ENCODE peak calls at places on chromosomes 16 and 17, in six cellular contexts. D is esophagus squamous epithelium; K is CD8-positive, alpha-beta T cell; I is testis; V is endodermal cell; T is body of pancreas. R is an unnamed sample.

GRCh38 chr16:67150058-67150832 is 553 bp downstream of the B3GNT9 start:
- DNase-seq in K (no peak), I (peak; percentile 72), T (no peak), D (no peak), V (peak; percentile 93), R (no peak)

GRCh38 chr16:68272501-68273209 is 8.3 kb downstream of the SLC7A6 start:
- DNase-seq in K (no peak), D (no peak), V (peak; percentile 63), T (peak; percentile 32), I (no peak), R (no peak)

GRCh38 chr16:57507414-57508083 is 21.3 kb upstream of the DOK4 start:
- DNase-seq in I (no peak), V (no peak), K (no peak), T (no peak), D (no peak), R (no peak)

GRCh38 chr17:19317359-19318095 is 45.0 kb downstream of the B9D1 start:
- DNase-seq in V (peak; percentile 99), I (peak; percentile 96), T (peak; percentile 63), D (no peak), K (no peak), R (no peak)

GRCh38 chr17:77840156-77840555 is 118.3 kb upstream of the TNRC6C start:
- DNase-seq in V (no peak), T (peak; percentile 40), D (no peak), I (no peak), K (no peak), R (no peak)

GRCh38 chr16:64092284-64092683 is 1029.6 kb downstream of the CDH11 start:
- DNase-seq in D (no peak), K (no peak), T (no peak), V (no peak), I (no peak), R (no peak)

GRCh38 chr17:17051791-17052461 is 9.7 kb downstream of the MPRIP start:
- DNase-seq in D (no peak), T (peak; percentile 46), V (peak; percentile 38), I (peak; percentile 54), K (no peak), R (no peak)

GRCh38 chr17:66472123-66472522 is 169.7 kb downstream of the PRKCA start:
- DNase-seq in I (no peak), K (no peak), D (no peak), T (no peak), V (no peak), R (no peak)

GRCh38 chr17:31672161-31672819 is 186.8 kb downstream of the COPRS start:
- DNase-seq in I (no peak), D (no peak), K (no peak), V (peak; percentile 41), T (no peak), R (no peak)

GRCh38 chr17:39486242-39486641 is 25.0 kb downstream of the CDK12 start:
- DNase-seq in T (no peak), V (no peak), K (no peak), I (no peak), D (no peak), R (no peak)

GRCh38 chr17:44102845-44103622 is 20.4 kb downstream of the HDAC5 start:
- DNase-seq in D (no peak), T (no peak), I (no peak), K (no peak), V (peak; percentile 70), R (no peak)

GRCh38 chr17:35578929-35579448 is 618 bp upstream of the PEX12 start:
- DNase-seq in T (no peak), K (no peak), D (no peak), I (no peak), V (no peak), R (no peak)

GRCh38 chr17:55446581-55447205 is 25.1 kb upstream of the MMD start:
- DNase-seq in T (no peak), V (no peak), D (no peak), K (no peak), I (no peak), R (no peak)

GRCh38 chr16:75198135-75198600 is 8.8 kb downstream of the CTRB2 start:
- DNase-seq in V (peak; percentile 46), T (no peak), D (no peak), I (no peak), K (no peak), R (no peak)

GRCh38 chr17:14048169-14048568 is 21.1 kb upstream of the COX10 start:
- DNase-seq in D (no peak), T (no peak), V (peak; percentile 63), I (no peak), K (no peak), R (no peak)

GRCh38 chr16:48542020-48542473 is 67.9 kb downstream of the N4BP1 start:
- DNase-seq in D (no peak), T (peak; percentile 60), V (no peak), I (peak; percentile 61), K (no peak), R (peak; percentile 61)

GRCh38 chr16:72819345-72819744 is 228.6 kb downstream of the ZFHX3 start:
- DNase-seq in V (no peak), D (no peak), I (no peak), T (no peak), K (no peak), R (no peak)

GRCh38 chr17:82017612-82018151 is 5.0 kb downstream of the CENPX start:
- DNase-seq in V (no peak), D (no peak), I (no peak), K (no peak), T (no peak), R (peak; percentile 57)

GRCh38 chr16:73052441-73053030 is 4.6 kb upstream of the ZFHX3 start:
- DNase-seq in D (no peak), T (no peak), I (no peak), V (peak; percentile 72), K (no peak), R (no peak)

GRCh38 chr17:78935419-78936323 is 10.5 kb upstream of the TIMP2 start:
- DNase-seq in D (no peak), K (no peak), T (no peak), I (peak; percentile 73), V (no peak), R (peak; percentile 39)

GRCh38 chr16:23679274-23679985 is 741 bp downstream of the PLK1 start:
- DNase-seq in K (no peak), T (no peak), I (no peak), V (peak; percentile 80), D (no peak), R (no peak)

GRCh38 chr16:5502467-5502869 is 404.9 kb upstream of the EEF2KMT start:
- DNase-seq in I (peak; percentile 19), T (no peak), V (peak; percentile 89), D (no peak), K (no peak), R (no peak)

GRCh38 chr16:30142672-30143346 is 19.8 kb upstream of the MAPK3 start:
- DNase-seq in V (peak; percentile 54), T (no peak), D (no peak), I (no peak), K (no peak), R (no peak)

GRCh38 chr17:7982171-7982570 is 20.2 kb upstream of the GUCY2D start:
- DNase-seq in V (no peak), I (no peak), K (no peak), D (no peak), T (no peak), R (no peak)

GRCh38 chr16:30782486-30783279 is 4.3 kb downstream of the ZNF629 start:
- DNase-seq in K (no peak), I (no peak), V (no peak), T (no peak), D (no peak), R (no peak)

GRCh38 chr16:3152273-3153076 is 17.6 kb downstream of the ZNF213 start:
- DNase-seq in D (no peak), K (peak; percentile 57), I (peak; percentile 94), T (peak; percentile 93), V (peak; percentile 99), R (peak; percentile 84)
- TF ChIP-seq CTCF in D (peak; percentile 27), K (no peak), I (no peak), T (peak; percentile 33), V (peak; percentile 66), R (peak; percentile 21)

GRCh38 chr17:80212109-80212508 is 8.0 kb downstream of the SGSH start:
- DNase-seq in K (no peak), V (peak; percentile 42), T (no peak), D (no peak), I (no peak), R (no peak)

GRCh38 chr17:80210348-80211108 is 9.6 kb downstream of the SGSH start:
- DNase-seq in D (no peak), K (no peak), V (peak; percentile 46), T (no peak), I (no peak), R (no peak)

GRCh38 chr17:80208050-80208449 is 12.1 kb downstream of the SGSH start:
- DNase-seq in I (no peak), V (no peak), T (no peak), K (no peak), D (no peak), R (no peak)

GRCh38 chr17:80212962-80213650 is 7.0 kb downstream of the SGSH start:
- DNase-seq in I (no peak), K (no peak), T (peak; percentile 49), D (no peak), V (no peak), R (no peak)

DNA sequence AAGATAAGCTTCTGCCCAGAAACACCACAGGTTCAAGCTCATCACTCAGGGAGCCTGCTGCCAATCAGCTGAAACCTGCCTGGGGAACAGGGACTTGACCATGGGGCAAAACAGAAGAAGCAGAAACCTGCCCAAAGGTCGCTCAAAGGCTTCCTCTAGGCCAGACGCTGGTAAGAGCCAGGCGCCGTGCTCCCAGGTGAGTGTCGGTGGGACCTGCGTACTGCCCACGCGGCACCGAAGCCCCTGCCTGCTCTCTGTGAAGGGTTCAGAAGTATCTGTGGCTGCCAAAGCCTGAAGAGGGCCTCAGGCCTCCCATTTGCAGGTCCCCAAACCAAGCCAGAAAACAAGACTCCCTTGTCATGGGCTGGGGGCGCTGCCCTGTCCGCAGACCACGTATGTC is 10.4 kb downstream of the SGSH start:
- DNase-seq in K (no peak), D (no peak), T (no peak), V (no peak), I (no peak), R (no peak)
- H3K9me3 ChIP-seq in K (no peaks in the 10 kb centered on the region), D (no peaks in the 10 kb centered on the region), T (no peaks in the 10 kb centered on the region), V (no peaks in the 10 kb centered on the region), I (no peaks in the 10 kb centered on the region), R (no peaks in the 10 kb centered on the region)

GRCh38 chr17:28612936-28613872 is 781 bp downstream of the RSKR start:
- DNase-seq in I (peak; percentile 64), T (peak; percentile 31), V (peak; percentile 88), D (no peak), K (no peak), R (no peak)
- TF ChIP-seq CTCF in I (no peak), T (peak; percentile 46), V (peak; percentile 85), D (peak; percentile 50), K (peak; percentile 74), R (peak; percentile 20)

GRCh38 chr17:37225458-37225857 is 150.3 kb upstream of the C17orf78 start:
- DNase-seq in D (no peak), V (peak; percentile 81), T (no peak), I (no peak), K (no peak), R (no peak)
- H3K9me3 ChIP-seq in D (no peaks in the 10 kb centered on the region), V (no peaks in the 10 kb centered on the region), T (no peaks in the 10 kb centered on the region), I (no peaks in the 10 kb centered on the region), K (no peaks in the 10 kb centered on the region), R (no peaks in the 10 kb centered on the region)